ENCODE peak calls at places on chromosomes 3 and 15, in eight cellular contexts. One of them, this sample, is unnamed.

GRCh38 chr15:96333194-96334016 is 2.9 kb downstream of the NR2F2 start:
- DNase-seq in AG09309: no peak
- DNase-seq in retinal pigment epithelial cell: no peak
- DNase-seq in mesothelial cell of epicardium: peak
- DNase-seq in astrocyte: peak
- DNase-seq in AG10803: no peak
- DNase-seq in brain microvascular endothelial cell: peak
- DNase-seq in GM12864: no peak
- DNase-seq in this sample: no peak

GRCh38 chr3:34568766-34569165 is 770.3 kb downstream of the PDCD6IP start:
- DNase-seq in AG09309: no peak
- DNase-seq in mesothelial cell of epicardium: no peak
- DNase-seq in retinal pigment epithelial cell: no peak
- DNase-seq in astrocyte: no peak
- DNase-seq in GM12864: no peak
- DNase-seq in AG10803: no peak
- DNase-seq in brain microvascular endothelial cell: no peak
- DNase-seq in this sample: no peak

GRCh38 chr3:189952272-189952671 is 168.4 kb downstream of the P3H2 start:
- DNase-seq in mesothelial cell of epicardium: no peak
- DNase-seq in retinal pigment epithelial cell: no peak
- DNase-seq in brain microvascular endothelial cell: no peak
- DNase-seq in AG09309: no peak
- DNase-seq in AG10803: no peak
- DNase-seq in astrocyte: no peak
- DNase-seq in GM12864: no peak
- DNase-seq in this sample: no peak

GRCh38 chr3:1183320-1184048 is 90.7 kb downstream of the CNTN6 start:
- DNase-seq in astrocyte: peak
- DNase-seq in AG09309: peak
- DNase-seq in retinal pigment epithelial cell: peak
- DNase-seq in AG10803: peak
- DNase-seq in mesothelial cell of epicardium: no peak
- DNase-seq in brain microvascular endothelial cell: peak
- DNase-seq in GM12864: no peak
- DNase-seq in this sample: no peak

GRCh38 chr15:73493936-73494335 is 51.0 kb downstream of the REC114 start:
- DNase-seq in brain microvascular endothelial cell: no peak
- DNase-seq in AG09309: no peak
- DNase-seq in AG10803: no peak
- DNase-seq in GM12864: no peak
- DNase-seq in retinal pigment epithelial cell: no peak
- DNase-seq in mesothelial cell of epicardium: no peak
- DNase-seq in astrocyte: no peak
- DNase-seq in this sample: no peak

GRCh38 chr3:176739169-176739568 is 458.1 kb downstream of the TBL1XR1 start:
- DNase-seq in astrocyte: peak
- DNase-seq in retinal pigment epithelial cell: no peak
- DNase-seq in GM12864: no peak
- DNase-seq in mesothelial cell of epicardium: no peak
- DNase-seq in AG10803: no peak
- DNase-seq in AG09309: no peak
- DNase-seq in brain microvascular endothelial cell: no peak
- DNase-seq in this sample: no peak

GRCh38 chr15:51861557-51862350 is 32.3 kb downstream of the TMOD3 start:
- DNase-seq in GM12864: no peak
- DNase-seq in brain microvascular endothelial cell: no peak
- DNase-seq in mesothelial cell of epicardium: no peak
- DNase-seq in AG10803: no peak
- DNase-seq in AG09309: no peak
- DNase-seq in retinal pigment epithelial cell: no peak
- DNase-seq in astrocyte: no peak
- DNase-seq in this sample: no peak

GRCh38 chr3:35707904-35708303 is 68.6 kb downstream of the ARPP21 start:
- DNase-seq in brain microvascular endothelial cell: peak
- DNase-seq in mesothelial cell of epicardium: no peak
- DNase-seq in GM12864: no peak
- DNase-seq in AG09309: no peak
- DNase-seq in retinal pigment epithelial cell: no peak
- DNase-seq in astrocyte: peak
- DNase-seq in AG10803: no peak
- DNase-seq in this sample: no peak

GRCh38 chr15:59137566-59137965 is 32.6 kb downstream of the CCNB2 start:
- DNase-seq in AG10803: no peak
- DNase-seq in mesothelial cell of epicardium: no peak
- DNase-seq in retinal pigment epithelial cell: no peak
- DNase-seq in GM12864: no peak
- DNase-seq in astrocyte: no peak
- DNase-seq in brain microvascular endothelial cell: no peak
- DNase-seq in AG09309: no peak
- DNase-seq in this sample: no peak

GRCh38 chr3:173467501-173467900 is 70.0 kb downstream of the NLGN1 start:
- DNase-seq in AG09309: no peak
- DNase-seq in GM12864: no peak
- DNase-seq in astrocyte: no peak
- DNase-seq in AG10803: no peak
- DNase-seq in retinal pigment epithelial cell: no peak
- DNase-seq in brain microvascular endothelial cell: no peak
- DNase-seq in mesothelial cell of epicardium: no peak
- DNase-seq in this sample: no peak

GRCh38 chr3:41419809-41420208 is 220.5 kb downstream of the CTNNB1 start:
- DNase-seq in retinal pigment epithelial cell: no peak
- DNase-seq in astrocyte: no peak
- DNase-seq in mesothelial cell of epicardium: no peak
- DNase-seq in GM12864: no peak
- DNase-seq in AG10803: no peak
- DNase-seq in AG09309: no peak
- DNase-seq in brain microvascular endothelial cell: no peak
- DNase-seq in this sample: no peak

GRCh38 chr3:30282052-30282708 is 324.2 kb upstream of the TGFBR2 start:
- DNase-seq in mesothelial cell of epicardium: no peak
- DNase-seq in AG09309: peak
- DNase-seq in AG10803: peak
- DNase-seq in retinal pigment epithelial cell: peak
- DNase-seq in GM12864: no peak
- DNase-seq in astrocyte: peak
- DNase-seq in brain microvascular endothelial cell: peak
- DNase-seq in this sample: peak

GRCh38 chr3:168794427-168794826 is 698.7 kb upstream of the GOLIM4 start:
- DNase-seq in GM12864: no peak
- DNase-seq in AG10803: no peak
- DNase-seq in AG09309: no peak
- DNase-seq in brain microvascular endothelial cell: no peak
- DNase-seq in mesothelial cell of epicardium: no peak
- DNase-seq in retinal pigment epithelial cell: no peak
- DNase-seq in astrocyte: no peak
- DNase-seq in this sample: no peak

GRCh38 chr15:85025516-85026279 is 44.0 kb downstream of the PDE8A start:
- DNase-seq in GM12864: no peak
- DNase-seq in brain microvascular endothelial cell: no peak
- DNase-seq in astrocyte: no peak
- DNase-seq in retinal pigment epithelial cell: no peak
- DNase-seq in AG09309: no peak
- DNase-seq in AG10803: no peak
- DNase-seq in mesothelial cell of epicardium: no peak
- DNase-seq in this sample: no peak

GRCh38 chr3:48402281-48402732 is 27.6 kb downstream of the PLXNB1 start:
- DNase-seq in AG10803: peak
- DNase-seq in astrocyte: peak
- DNase-seq in brain microvascular endothelial cell: peak
- DNase-seq in retinal pigment epithelial cell: peak
- DNase-seq in AG09309: peak
- DNase-seq in GM12864: no peak
- DNase-seq in mesothelial cell of epicardium: peak
- DNase-seq in this sample: peak

GRCh38 chr3:167106456-167106855 is 273.6 kb downstream of the ZBBX start:
- DNase-seq in brain microvascular endothelial cell: no peak
- DNase-seq in AG10803: no peak
- DNase-seq in mesothelial cell of epicardium: no peak
- DNase-seq in astrocyte: no peak
- DNase-seq in GM12864: no peak
- DNase-seq in retinal pigment epithelial cell: no peak
- DNase-seq in AG09309: no peak
- DNase-seq in this sample: no peak

GRCh38 chr3:167100651-167101050 is 279.4 kb downstream of the ZBBX start:
- DNase-seq in retinal pigment epithelial cell: no peak
- DNase-seq in astrocyte: no peak
- DNase-seq in mesothelial cell of epicardium: no peak
- DNase-seq in AG10803: no peak
- DNase-seq in brain microvascular endothelial cell: no peak
- DNase-seq in AG09309: no peak
- DNase-seq in GM12864: no peak
- DNase-seq in this sample: no peak

GRCh38 chr3:167100200-167100599 is 279.9 kb downstream of the ZBBX start:
- DNase-seq in mesothelial cell of epicardium: no peak
- DNase-seq in AG10803: no peak
- DNase-seq in AG09309: no peak
- DNase-seq in retinal pigment epithelial cell: no peak
- DNase-seq in astrocyte: no peak
- DNase-seq in brain microvascular endothelial cell: no peak
- DNase-seq in GM12864: no peak
- DNase-seq in this sample: no peak

DNA sequence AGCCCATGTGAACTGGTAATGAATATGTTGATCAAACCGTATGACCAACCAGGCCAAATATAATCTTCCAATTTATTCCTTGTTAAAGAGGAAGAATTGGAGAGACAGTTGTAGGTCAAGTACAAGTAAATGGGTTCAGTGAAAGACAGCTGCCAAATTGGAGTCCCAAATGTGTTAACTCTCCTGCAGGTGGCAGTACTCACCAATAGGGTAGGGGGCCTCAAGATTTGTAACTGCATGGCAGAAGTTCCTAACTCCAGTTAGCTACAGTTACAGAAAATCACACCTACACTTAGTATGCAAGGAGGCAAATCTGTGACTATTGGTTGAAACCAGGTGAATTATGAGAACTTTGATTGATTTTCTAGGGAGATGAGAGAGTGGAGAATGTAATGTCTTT is 278.0 kb downstream of the ZBBX start:
- DNase-seq in GM12864: no peak
- DNase-seq in AG10803: no peak
- DNase-seq in astrocyte: no peak
- DNase-seq in AG09309: no peak
- DNase-seq in mesothelial cell of epicardium: no peak
- DNase-seq in brain microvascular endothelial cell: no peak
- DNase-seq in retinal pigment epithelial cell: no peak
- DNase-seq in this sample: no peak
- TF ChIP-seq CTCF in GM12864: peak
- TF ChIP-seq CTCF in AG10803: no peak
- TF ChIP-seq CTCF in astrocyte: no peak
- TF ChIP-seq CTCF in AG09309: no peak
- TF ChIP-seq CTCF in mesothelial cell of epicardium: no peak
- TF ChIP-seq CTCF in brain microvascular endothelial cell: no peak
- TF ChIP-seq CTCF in retinal pigment epithelial cell: peak
- TF ChIP-seq CTCF in this sample: no peak

DNA sequence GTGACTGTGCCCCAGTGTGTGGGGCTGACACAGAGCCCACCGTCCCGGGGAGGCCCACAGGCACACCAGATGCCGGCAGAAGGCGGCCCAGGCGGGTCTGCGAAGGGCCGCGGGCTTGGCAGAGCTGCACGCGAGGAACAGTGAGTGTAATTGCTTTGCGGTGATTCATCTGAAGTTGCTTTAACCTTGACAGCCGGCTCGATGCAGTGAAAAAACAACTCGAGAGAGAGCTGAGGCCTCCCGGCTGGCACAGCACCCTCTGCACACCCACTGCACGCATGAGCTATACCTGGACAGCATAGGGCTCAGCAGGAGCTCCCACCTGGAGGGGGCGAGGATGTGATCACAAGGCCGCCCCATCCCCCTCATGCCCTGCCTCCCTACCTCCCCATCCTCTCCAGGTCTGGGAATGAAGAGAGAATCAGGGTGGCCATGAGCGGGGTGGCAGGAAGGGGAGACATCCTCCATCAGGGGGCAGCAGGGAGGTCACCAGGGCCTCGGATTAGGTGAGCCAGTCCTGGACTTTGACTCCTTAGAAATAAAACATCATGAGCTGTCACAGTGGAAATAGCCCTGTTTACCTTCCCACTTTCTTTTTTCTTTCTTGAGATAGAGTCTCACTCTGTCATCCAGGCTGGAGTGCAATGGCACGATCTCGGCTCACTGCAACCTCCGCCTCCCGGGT is 172.6 kb downstream of the MEGF11 start:
- DNase-seq in GM12864: no peak
- DNase-seq in retinal pigment epithelial cell: no peak
- DNase-seq in AG09309: no peak
- DNase-seq in brain microvascular endothelial cell: peak
- DNase-seq in AG10803: peak
- DNase-seq in mesothelial cell of epicardium: peak
- DNase-seq in astrocyte: peak
- DNase-seq in this sample: peak
- TF ChIP-seq CTCF in GM12864: peak
- TF ChIP-seq CTCF in retinal pigment epithelial cell: peak
- TF ChIP-seq CTCF in AG09309: no peak
- TF ChIP-seq CTCF in brain microvascular endothelial cell: peak
- TF ChIP-seq CTCF in AG10803: no peak
- TF ChIP-seq CTCF in mesothelial cell of epicardium: no peak
- TF ChIP-seq CTCF in astrocyte: no peak
- TF ChIP-seq CTCF in this sample: no peak

GRCh38 chr3:122265937-122266336 is 59.1 kb upstream of the CSTA start:
- DNase-seq in AG10803: no peak
- DNase-seq in brain microvascular endothelial cell: no peak
- DNase-seq in mesothelial cell of epicardium: no peak
- DNase-seq in retinal pigment epithelial cell: no peak
- DNase-seq in AG09309: no peak
- DNase-seq in GM12864: no peak
- DNase-seq in astrocyte: no peak
- DNase-seq in this sample: no peak
- TF ChIP-seq CTCF in AG10803: no peak
- TF ChIP-seq CTCF in brain microvascular endothelial cell: no peak
- TF ChIP-seq CTCF in mesothelial cell of epicardium: no peak
- TF ChIP-seq CTCF in retinal pigment epithelial cell: no peak
- TF ChIP-seq CTCF in AG09309: no peak
- TF ChIP-seq CTCF in GM12864: no peak
- TF ChIP-seq CTCF in astrocyte: no peak
- TF ChIP-seq CTCF in this sample: no peak

GRCh38 chr3:159252772-159253384 is 451.0 kb downstream of the MFSD1 start:
- DNase-seq in astrocyte: peak
- DNase-seq in mesothelial cell of epicardium: no peak
- DNase-seq in brain microvascular endothelial cell: peak
- DNase-seq in GM12864: peak
- DNase-seq in retinal pigment epithelial cell: no peak
- DNase-seq in AG09309: peak
- DNase-seq in AG10803: peak
- DNase-seq in this sample: peak
- TF ChIP-seq CTCF in astrocyte: peak
- TF ChIP-seq CTCF in mesothelial cell of epicardium: no peak
- TF ChIP-seq CTCF in brain microvascular endothelial cell: peak
- TF ChIP-seq CTCF in GM12864: peak
- TF ChIP-seq CTCF in retinal pigment epithelial cell: peak
- TF ChIP-seq CTCF in AG09309: peak
- TF ChIP-seq CTCF in AG10803: peak
- TF ChIP-seq CTCF in this sample: peak

GRCh38 chr3:124439586-124439985 is 290.7 kb upstream of the UMPS start:
- DNase-seq in AG09309: no peak
- DNase-seq in astrocyte: no peak
- DNase-seq in retinal pigment epithelial cell: no peak
- DNase-seq in mesothelial cell of epicardium: no peak
- DNase-seq in GM12864: no peak
- DNase-seq in AG10803: no peak
- DNase-seq in brain microvascular endothelial cell: no peak
- DNase-seq in this sample: no peak
- TF ChIP-seq CTCF in AG09309: no peak
- TF ChIP-seq CTCF in astrocyte: no peak
- TF ChIP-seq CTCF in retinal pigment epithelial cell: no peak
- TF ChIP-seq CTCF in mesothelial cell of epicardium: no peak
- TF ChIP-seq CTCF in GM12864: no peak
- TF ChIP-seq CTCF in AG10803: no peak
- TF ChIP-seq CTCF in brain microvascular endothelial cell: no peak
- TF ChIP-seq CTCF in this sample: no peak